ENCODE peak calls at places on chromosomes 12 and 14, in seven cellular contexts. H is Karpas-422, Q is sigmoid colon, R is A549, X is aorta, E is Peyer's patch, O is heart left ventricle. V is an unnamed sample. For H3K4me1, the result is how much of the 10 kb centered on the place peaks cover.

GRCh38 chr12:88634008-88634407 is 53.7 kb upstream of the KITLG start:
- DNase-seq in H (no peak), Q (no peak), R (no peak), X (no peak), E (no peak), O (no peak), V (no peak)

GRCh38 chr14:35365130-35366047 is 39.2 kb downstream of the NFKBIA start:
- DNase-seq in H (no peak), Q (peak), R (peak), X (peak), E (peak), O (peak), V (no peak)

GRCh38 chr12:94145231-94145979 is 3.0 kb upstream of the PLXNC1 start:
- DNase-seq in H (peak), Q (no peak), R (no peak), X (no peak), E (no peak), O (no peak), V (peak)

GRCh38 chr14:26707234-26707633 is 109.4 kb upstream of the NOVA1 start:
- DNase-seq in H (no peak), Q (no peak), R (no peak), X (no peak), E (no peak), O (no peak), V (no peak)

GRCh38 chr12:127680516-127680915 is 586.5 kb upstream of the TMEM132C start:
- DNase-seq in H (no peak), Q (no peak), R (no peak), X (no peak), E (no peak), O (no peak), V (no peak)

GRCh38 chr12:105948331-105948730 is 190.4 kb downstream of the NUAK1 start:
- DNase-seq in H (no peak), Q (no peak), R (no peak), X (no peak), E (no peak), O (no peak), V (no peak)

GRCh38 chr14:22567437-22567836 is 21.6 kb downstream of the DAD1 start:
- DNase-seq in H (no peak), Q (no peak), R (no peak), X (no peak), E (no peak), O (no peak), V (no peak)

GRCh38 chr14:50047274-50047676 is 69.1 kb downstream of the VCPKMT start:
- DNase-seq in H (peak), Q (no peak), R (no peak), X (no peak), E (peak), O (no peak), V (no peak)

GRCh38 chr12:25087596-25087995 is 107.4 kb downstream of the DNAI7 start:
- DNase-seq in H (no peak), Q (no peak), R (no peak), X (no peak), E (no peak), O (no peak), V (no peak)

GRCh38 chr12:46786774-46787173 is 39.0 kb downstream of the SLC38A4 start:
- DNase-seq in H (no peak), Q (no peak), R (no peak), X (no peak), E (no peak), O (no peak), V (peak)

GRCh38 chr12:49907352-49907751 is 3.7 kb upstream of the FAIM2 start:
- DNase-seq in H (no peak), Q (no peak), R (no peak), X (no peak), E (no peak), O (peak), V (no peak)

GRCh38 chr12:15605886-15606590 is 183.2 kb downstream of the EPS8 start:
- DNase-seq in H (no peak), Q (no peak), R (no peak), X (no peak), E (no peak), O (no peak), V (no peak)

GRCh38 chr12:131312793-131313545 is 359.3 kb downstream of the ADGRD1 start:
- DNase-seq in H (no peak), Q (no peak), R (no peak), X (no peak), E (no peak), O (no peak), V (no peak)

GRCh38 chr12:28242888-28243633 is 52.8 kb downstream of the CCDC91 start:
- DNase-seq in H (no peak), Q (no peak), R (no peak), X (no peak), E (no peak), O (no peak), V (no peak)

GRCh38 chr12:104480012-104480411 is 23.3 kb downstream of the CHST11 start:
- DNase-seq in H (no peak), Q (no peak), R (no peak), X (no peak), E (peak), O (no peak), V (no peak)
- H3K4me1 ChIP-seq in H (under half), Q (under half), R (under half), X (under half), E (under half), O (under half), V (under half)

GRCh38 chr12:122886851-122887816 is 8.8 kb downstream of the VPS37B start:
- DNase-seq in H (no peak), Q (no peak), R (peak), X (no peak), E (peak), O (no peak), V (peak)

GRCh38 chr12:122886161-122886560 is 9.8 kb downstream of the VPS37B start:
- DNase-seq in H (no peak), Q (no peak), R (no peak), X (no peak), E (no peak), O (no peak), V (no peak)

GRCh38 chr12:122887817-122888212 is 8.1 kb downstream of the VPS37B start:
- DNase-seq in H (no peak), Q (no peak), R (no peak), X (no peak), E (peak), O (no peak), V (no peak)

GRCh38 chr12:122889658-122890561 is 6.0 kb downstream of the VPS37B start:
- DNase-seq in H (no peak), Q (no peak), R (no peak), X (no peak), E (peak), O (no peak), V (no peak)

GRCh38 chr12:122888232-122888752 is 7.6 kb downstream of the VPS37B start:
- DNase-seq in H (no peak), Q (no peak), R (peak), X (no peak), E (peak), O (no peak), V (no peak)
- H3K4me3 ChIP-seq in H (no peak), Q (no peak), R (peak), X (no peak), E (peak), O (peak), V (no peak)

DNA sequence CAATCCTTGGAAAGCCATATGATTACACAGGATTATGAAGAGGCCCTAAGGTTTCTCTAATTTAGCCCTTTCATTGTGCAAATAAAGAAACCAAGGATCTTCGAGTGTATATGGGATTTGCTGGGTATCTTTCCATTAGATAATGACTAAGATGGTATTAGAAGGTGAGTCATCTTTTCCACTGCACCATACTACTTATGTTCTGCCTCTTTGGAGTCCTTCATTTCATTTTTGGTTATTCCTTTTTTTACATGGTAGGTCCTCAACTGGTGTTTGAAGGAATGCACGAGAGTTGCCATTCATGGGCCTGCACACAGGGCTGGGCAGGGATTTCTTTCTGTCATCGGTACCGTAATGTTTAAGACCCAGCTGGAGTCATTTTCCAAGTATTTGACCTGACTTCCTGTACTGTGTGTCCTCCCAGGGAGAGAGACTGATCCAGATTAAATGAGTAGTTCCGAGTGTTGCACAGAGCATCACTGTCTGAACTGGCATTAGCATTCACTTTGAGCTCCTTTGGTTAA is 85.7 kb downstream of the BORCS5 start:
- DNase-seq in H (no peak), Q (no peak), R (peak), X (no peak), E (no peak), O (no peak), V (no peak)
- H3K4me1 ChIP-seq in H (under half), Q (under half), R (half or more), X (under half), E (under half), O (under half), V (under half)

GRCh38 chr14:77531071-77531470 is 32.5 kb upstream of the ISM2 start:
- DNase-seq in H (no peak), Q (no peak), R (no peak), X (no peak), E (no peak), O (no peak), V (no peak)

GRCh38 chr14:77524536-77524935 is 25.9 kb upstream of the ISM2 start:
- DNase-seq in H (no peak), Q (no peak), R (no peak), X (no peak), E (no peak), O (no peak), V (no peak)

GRCh38 chr14:77529963-77530362 is 31.3 kb upstream of the ISM2 start:
- DNase-seq in H (no peak), Q (no peak), R (no peak), X (no peak), E (no peak), O (no peak), V (no peak)

GRCh38 chr14:77529213-77529612 is 30.6 kb upstream of the ISM2 start:
- DNase-seq in H (no peak), Q (no peak), R (no peak), X (no peak), E (no peak), O (no peak), V (no peak)
- H3K4me3 ChIP-seq in H (no peak), Q (no peak), R (no peak), X (no peak), E (no peak), O (no peak), V (no peak)

GRCh38 chr14:105022276-105022670 is 1.4 kb upstream of the CDCA4 start:
- DNase-seq in H (no peak), Q (no peak), R (no peak), X (no peak), E (no peak), O (no peak), V (no peak)

GRCh38 chr14:105019861-105020814 is 745 bp downstream of the CDCA4 start:
- DNase-seq in H (peak), Q (no peak), R (no peak), X (no peak), E (peak), O (peak), V (peak)

GRCh38 chr14:105023144-105023543 is 2.3 kb upstream of the CDCA4 start:
- DNase-seq in H (no peak), Q (no peak), R (no peak), X (no peak), E (no peak), O (no peak), V (no peak)

GRCh38 chr14:105021656-105022275 is 883 bp upstream of the CDCA4 start:
- DNase-seq in H (peak), Q (no peak), R (peak), X (no peak), E (peak), O (no peak), V (peak)

DNA sequence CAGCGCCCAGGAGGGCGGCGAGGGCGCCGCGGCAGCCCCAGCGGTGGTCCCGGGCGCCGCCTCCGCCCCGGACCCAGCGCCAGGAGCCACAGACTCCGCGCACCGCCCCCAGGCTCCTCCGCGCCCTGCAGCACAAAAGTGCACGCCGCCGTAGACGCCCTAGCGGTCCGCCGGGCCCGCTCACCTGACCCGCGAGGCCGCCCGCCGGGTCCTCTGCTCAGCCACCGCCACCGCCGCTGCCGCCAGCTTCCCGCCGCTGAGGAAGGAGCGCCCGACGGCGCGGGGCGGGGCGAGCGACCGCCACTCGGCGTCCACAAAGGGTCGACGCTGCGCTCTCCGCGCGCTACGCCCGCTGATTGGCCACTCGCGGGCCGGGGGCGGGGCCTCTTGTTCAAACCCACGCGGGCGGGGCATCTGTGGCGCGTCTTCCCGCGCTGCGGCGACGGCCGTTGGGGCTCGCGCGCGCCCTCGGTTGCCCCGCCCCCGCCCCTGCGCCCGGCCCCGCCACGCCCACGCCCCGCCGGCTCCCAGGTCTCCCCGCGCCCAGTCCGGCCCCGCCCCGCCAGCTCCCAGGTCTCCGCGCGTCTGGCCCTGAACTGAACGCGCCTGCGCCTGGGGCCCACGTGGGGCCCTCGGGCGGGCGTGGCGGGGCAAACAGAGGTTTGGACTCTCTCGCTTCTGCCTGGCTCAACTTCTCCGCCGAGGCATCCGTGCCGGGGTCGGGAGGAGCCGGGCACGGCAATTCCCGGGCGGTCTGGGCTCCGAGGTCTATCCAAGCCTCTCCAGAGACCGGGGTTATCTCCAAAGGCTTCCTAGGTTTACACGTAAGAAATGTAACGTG is at the start of gene CDCA4:
- DNase-seq in H (peak), Q (peak), R (peak), X (peak), E (peak), O (peak), V (peak)
- H3K4me1 ChIP-seq in H (half or more), Q (under half), R (half or more), X (under half), E (under half), O (under half), V (under half)

GRCh38 chr12:10154145-10154496 is 17.8 kb downstream of the OLR1 start:
- DNase-seq in H (no peak), Q (no peak), R (no peak), X (no peak), E (no peak), O (no peak), V (no peak)
- H3K4me3 ChIP-seq in H (no peak), Q (peak), R (peak), X (no peak), E (peak), O (peak), V (no peak)

DNA sequence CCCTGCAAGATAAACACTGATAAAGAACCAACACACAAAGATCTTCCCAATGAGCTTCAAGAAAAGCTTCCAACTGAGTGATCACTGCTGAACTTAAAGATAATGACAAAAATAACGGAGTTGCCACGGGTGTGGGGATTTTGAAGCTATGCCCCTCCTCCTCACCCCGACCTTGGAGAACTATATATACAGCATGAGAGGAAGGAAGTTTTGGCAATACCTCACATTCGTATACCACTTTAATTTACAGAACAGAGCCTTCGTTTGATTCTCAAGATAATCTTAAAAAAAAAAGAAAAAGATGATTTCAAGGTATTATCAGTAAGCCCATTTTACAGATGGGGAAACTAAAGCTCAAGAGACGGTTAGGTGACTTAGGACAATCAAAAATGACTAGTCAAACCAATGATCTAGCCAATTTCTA is 715 bp downstream of the NEK9 start:
- DNase-seq in H (peak), Q (no peak), R (peak), X (no peak), E (no peak), O (no peak), V (no peak)
- H3K4me1 ChIP-seq in H (under half), Q (under half), R (under half), X (under half), E (under half), O (under half), V (under half)

DNA sequence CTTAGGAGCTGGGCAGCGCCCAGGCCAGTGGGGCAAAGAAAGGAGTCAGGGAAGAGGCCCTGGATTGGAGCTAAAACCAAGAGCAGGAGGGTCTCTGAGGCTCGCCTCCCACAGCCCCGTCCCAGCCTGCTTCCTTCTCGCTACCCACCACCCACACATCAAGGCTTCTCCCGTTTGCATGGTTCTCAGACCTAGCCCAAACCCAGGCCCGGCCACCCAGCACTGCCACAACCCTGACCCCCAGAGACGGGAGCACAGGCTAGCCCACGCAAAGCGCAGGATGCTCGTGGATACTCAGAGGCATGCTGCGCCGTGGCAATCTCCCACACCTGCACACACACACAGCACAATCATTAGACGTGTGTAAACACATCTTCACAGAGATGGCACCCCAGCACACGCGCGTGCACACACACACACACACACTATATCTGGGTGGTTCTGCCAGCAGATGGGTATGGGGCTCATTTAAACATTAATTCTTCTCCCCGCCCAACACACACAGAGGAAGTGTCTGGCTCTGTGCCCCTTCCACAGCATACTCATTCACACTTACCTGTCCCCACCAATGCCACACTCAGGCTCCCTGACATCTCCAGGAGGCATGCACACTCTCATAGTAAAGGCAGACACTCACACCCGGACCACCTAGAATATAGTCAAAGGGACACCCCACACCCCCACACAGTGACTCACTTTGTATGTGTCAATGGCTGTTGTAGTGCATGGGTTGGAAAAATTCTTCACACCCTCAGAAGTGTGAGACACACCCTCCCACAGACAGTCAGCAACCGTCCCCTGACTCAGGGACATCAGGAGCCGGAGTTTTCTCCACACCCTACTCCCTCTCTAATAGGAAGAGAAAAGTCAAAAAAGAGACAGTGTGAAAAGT is 1.1 kb downstream of the CARMIL3 start:
- DNase-seq in H (no peak), Q (no peak), R (no peak), X (peak), E (no peak), O (no peak), V (no peak)
- H3K4me3 ChIP-seq in H (peak), Q (peak), R (peak), X (peak), E (peak), O (peak), V (peak)